ENCODE peak calls at places on chromosomes 5 and 9, in seven cellular contexts. One of them, this sample, is unnamed.

GRCh38 chr5:68350176-68350575 is 134.6 kb downstream of the PIK3R1 start:
- DNase-seq in NCI-H524: no peak
- DNase-seq in iris pigment epithelial cell: no peak
- DNase-seq in stimulated activated CD4-positive, alpha-beta T cell treated with anti-CD3 and anti-CD28 coated beads, Interleukin-12 subunit alpha, Interleukin-12 subunit beta, amount 100 ng/mL, for 4 hours: no peak
- DNase-seq in A549: no peak
- DNase-seq in epithelial cell of esophagus: peak
- DNase-seq in caudate nucleus: no peak
- DNase-seq in this sample: no peak

GRCh38 chr9:125538092-125538473 is 168.9 kb downstream of the MAPKAP1 start:
- DNase-seq in iris pigment epithelial cell: peak
- DNase-seq in epithelial cell of esophagus: peak
- DNase-seq in stimulated activated CD4-positive, alpha-beta T cell treated with anti-CD3 and anti-CD28 coated beads, Interleukin-12 subunit alpha, Interleukin-12 subunit beta, amount 100 ng/mL, for 4 hours: no peak
- DNase-seq in NCI-H524: no peak
- DNase-seq in A549: peak
- DNase-seq in caudate nucleus: no peak
- DNase-seq in this sample: peak

GRCh38 chr9:5364294-5364990 is 24.8 kb upstream of the RLN1 start:
- DNase-seq in NCI-H524: no peak
- DNase-seq in A549: no peak
- DNase-seq in stimulated activated CD4-positive, alpha-beta T cell treated with anti-CD3 and anti-CD28 coated beads, Interleukin-12 subunit alpha, Interleukin-12 subunit beta, amount 100 ng/mL, for 4 hours: no peak
- DNase-seq in iris pigment epithelial cell: peak
- DNase-seq in caudate nucleus: no peak
- DNase-seq in epithelial cell of esophagus: peak
- DNase-seq in this sample: peak

GRCh38 chr5:111582962-111583669 is 70.8 kb upstream of the STARD4 start:
- DNase-seq in caudate nucleus: no peak
- DNase-seq in stimulated activated CD4-positive, alpha-beta T cell treated with anti-CD3 and anti-CD28 coated beads, Interleukin-12 subunit alpha, Interleukin-12 subunit beta, amount 100 ng/mL, for 4 hours: no peak
- DNase-seq in NCI-H524: peak
- DNase-seq in iris pigment epithelial cell: peak
- DNase-seq in A549: no peak
- DNase-seq in epithelial cell of esophagus: peak
- DNase-seq in this sample: peak

GRCh38 chr9:114266969-114267368 is 55.9 kb upstream of the ORM1 start:
- DNase-seq in epithelial cell of esophagus: no peak
- DNase-seq in NCI-H524: no peak
- DNase-seq in caudate nucleus: no peak
- DNase-seq in iris pigment epithelial cell: peak
- DNase-seq in A549: no peak
- DNase-seq in stimulated activated CD4-positive, alpha-beta T cell treated with anti-CD3 and anti-CD28 coated beads, Interleukin-12 subunit alpha, Interleukin-12 subunit beta, amount 100 ng/mL, for 4 hours: no peak
- DNase-seq in this sample: no peak

GRCh38 chr5:106974256-106974655 is 696.5 kb downstream of the EFNA5 start:
- DNase-seq in iris pigment epithelial cell: no peak
- DNase-seq in stimulated activated CD4-positive, alpha-beta T cell treated with anti-CD3 and anti-CD28 coated beads, Interleukin-12 subunit alpha, Interleukin-12 subunit beta, amount 100 ng/mL, for 4 hours: no peak
- DNase-seq in A549: no peak
- DNase-seq in epithelial cell of esophagus: no peak
- DNase-seq in caudate nucleus: no peak
- DNase-seq in NCI-H524: peak
- DNase-seq in this sample: no peak

GRCh38 chr9:133506653-133507038 is 18.1 kb downstream of the MYMK start:
- DNase-seq in epithelial cell of esophagus: no peak
- DNase-seq in stimulated activated CD4-positive, alpha-beta T cell treated with anti-CD3 and anti-CD28 coated beads, Interleukin-12 subunit alpha, Interleukin-12 subunit beta, amount 100 ng/mL, for 4 hours: no peak
- DNase-seq in iris pigment epithelial cell: peak
- DNase-seq in A549: no peak
- DNase-seq in NCI-H524: no peak
- DNase-seq in caudate nucleus: no peak
- DNase-seq in this sample: peak

GRCh38 chr9:131020388-131020787 is 11.4 kb downstream of the LAMC3 start:
- DNase-seq in epithelial cell of esophagus: peak
- DNase-seq in A549: no peak
- DNase-seq in caudate nucleus: no peak
- DNase-seq in iris pigment epithelial cell: peak
- DNase-seq in stimulated activated CD4-positive, alpha-beta T cell treated with anti-CD3 and anti-CD28 coated beads, Interleukin-12 subunit alpha, Interleukin-12 subunit beta, amount 100 ng/mL, for 4 hours: no peak
- DNase-seq in NCI-H524: no peak
- DNase-seq in this sample: peak

GRCh38 chr5:169431386-169431785 is 130.4 kb upstream of the SLIT3 start:
- DNase-seq in caudate nucleus: no peak
- DNase-seq in epithelial cell of esophagus: peak
- DNase-seq in stimulated activated CD4-positive, alpha-beta T cell treated with anti-CD3 and anti-CD28 coated beads, Interleukin-12 subunit alpha, Interleukin-12 subunit beta, amount 100 ng/mL, for 4 hours: no peak
- DNase-seq in NCI-H524: no peak
- DNase-seq in iris pigment epithelial cell: peak
- DNase-seq in A549: peak
- DNase-seq in this sample: no peak

GRCh38 chr5:123875444-123876264 is 363.7 kb downstream of the CSNK1G3 start:
- DNase-seq in A549: no peak
- DNase-seq in iris pigment epithelial cell: no peak
- DNase-seq in stimulated activated CD4-positive, alpha-beta T cell treated with anti-CD3 and anti-CD28 coated beads, Interleukin-12 subunit alpha, Interleukin-12 subunit beta, amount 100 ng/mL, for 4 hours: no peak
- DNase-seq in caudate nucleus: peak
- DNase-seq in epithelial cell of esophagus: no peak
- DNase-seq in NCI-H524: no peak
- DNase-seq in this sample: peak

GRCh38 chr9:137626448-137626847 is 7.6 kb downstream of the EHMT1 start:
- DNase-seq in A549: no peak
- DNase-seq in iris pigment epithelial cell: no peak
- DNase-seq in caudate nucleus: no peak
- DNase-seq in stimulated activated CD4-positive, alpha-beta T cell treated with anti-CD3 and anti-CD28 coated beads, Interleukin-12 subunit alpha, Interleukin-12 subunit beta, amount 100 ng/mL, for 4 hours: no peak
- DNase-seq in NCI-H524: no peak
- DNase-seq in epithelial cell of esophagus: no peak
- DNase-seq in this sample: no peak

GRCh38 chr9:98811051-98811650 is 3.7 kb downstream of the GALNT12 start:
- DNase-seq in iris pigment epithelial cell: peak
- DNase-seq in A549: no peak
- DNase-seq in epithelial cell of esophagus: peak
- DNase-seq in stimulated activated CD4-positive, alpha-beta T cell treated with anti-CD3 and anti-CD28 coated beads, Interleukin-12 subunit alpha, Interleukin-12 subunit beta, amount 100 ng/mL, for 4 hours: no peak
- DNase-seq in caudate nucleus: no peak
- DNase-seq in NCI-H524: no peak
- DNase-seq in this sample: peak

GRCh38 chr5:157359350-157359910 is 93.5 kb downstream of the CYFIP2 start:
- DNase-seq in caudate nucleus: no peak
- DNase-seq in stimulated activated CD4-positive, alpha-beta T cell treated with anti-CD3 and anti-CD28 coated beads, Interleukin-12 subunit alpha, Interleukin-12 subunit beta, amount 100 ng/mL, for 4 hours: no peak
- DNase-seq in epithelial cell of esophagus: no peak
- DNase-seq in iris pigment epithelial cell: no peak
- DNase-seq in A549: no peak
- DNase-seq in NCI-H524: no peak
- DNase-seq in this sample: no peak

GRCh38 chr5:42951169-42951846 is 88.8 kb downstream of the ANXA2R start:
- DNase-seq in epithelial cell of esophagus: no peak
- DNase-seq in caudate nucleus: no peak
- DNase-seq in iris pigment epithelial cell: peak
- DNase-seq in NCI-H524: peak
- DNase-seq in A549: no peak
- DNase-seq in stimulated activated CD4-positive, alpha-beta T cell treated with anti-CD3 and anti-CD28 coated beads, Interleukin-12 subunit alpha, Interleukin-12 subunit beta, amount 100 ng/mL, for 4 hours: peak
- DNase-seq in this sample: no peak

GRCh38 chr9:91817493-91818225 is 132.4 kb downstream of the ROR2 start:
- DNase-seq in iris pigment epithelial cell: peak
- DNase-seq in caudate nucleus: no peak
- DNase-seq in stimulated activated CD4-positive, alpha-beta T cell treated with anti-CD3 and anti-CD28 coated beads, Interleukin-12 subunit alpha, Interleukin-12 subunit beta, amount 100 ng/mL, for 4 hours: no peak
- DNase-seq in NCI-H524: peak
- DNase-seq in epithelial cell of esophagus: no peak
- DNase-seq in A549: no peak
- DNase-seq in this sample: no peak

GRCh38 chr9:124511891-124512805 is 4.9 kb upstream of the NR5A1 start:
- DNase-seq in stimulated activated CD4-positive, alpha-beta T cell treated with anti-CD3 and anti-CD28 coated beads, Interleukin-12 subunit alpha, Interleukin-12 subunit beta, amount 100 ng/mL, for 4 hours: no peak
- DNase-seq in A549: no peak
- DNase-seq in caudate nucleus: no peak
- DNase-seq in epithelial cell of esophagus: no peak
- DNase-seq in iris pigment epithelial cell: no peak
- DNase-seq in NCI-H524: no peak
- DNase-seq in this sample: peak

GRCh38 chr9:571066-571465 is 270.4 kb upstream of the DMRT1 start:
- DNase-seq in NCI-H524: no peak
- DNase-seq in stimulated activated CD4-positive, alpha-beta T cell treated with anti-CD3 and anti-CD28 coated beads, Interleukin-12 subunit alpha, Interleukin-12 subunit beta, amount 100 ng/mL, for 4 hours: no peak
- DNase-seq in A549: no peak
- DNase-seq in caudate nucleus: peak
- DNase-seq in iris pigment epithelial cell: no peak
- DNase-seq in epithelial cell of esophagus: no peak
- DNase-seq in this sample: no peak

GRCh38 chr5:133884525-133885311 is 83.7 kb downstream of the C5orf15 start:
- DNase-seq in stimulated activated CD4-positive, alpha-beta T cell treated with anti-CD3 and anti-CD28 coated beads, Interleukin-12 subunit alpha, Interleukin-12 subunit beta, amount 100 ng/mL, for 4 hours: no peak
- DNase-seq in NCI-H524: no peak
- DNase-seq in iris pigment epithelial cell: no peak
- DNase-seq in caudate nucleus: no peak
- DNase-seq in A549: no peak
- DNase-seq in epithelial cell of esophagus: no peak
- DNase-seq in this sample: peak

GRCh38 chr5:100004969-100005368 is 530.2 kb upstream of the FAM174A start:
- DNase-seq in NCI-H524: no peak
- DNase-seq in caudate nucleus: no peak
- DNase-seq in A549: no peak
- DNase-seq in stimulated activated CD4-positive, alpha-beta T cell treated with anti-CD3 and anti-CD28 coated beads, Interleukin-12 subunit alpha, Interleukin-12 subunit beta, amount 100 ng/mL, for 4 hours: no peak
- DNase-seq in epithelial cell of esophagus: peak
- DNase-seq in iris pigment epithelial cell: no peak
- DNase-seq in this sample: no peak

GRCh38 chr9:99181206-99181605 is 40.5 kb downstream of the ALG2 start:
- DNase-seq in A549: no peak
- DNase-seq in NCI-H524: no peak
- DNase-seq in epithelial cell of esophagus: no peak
- DNase-seq in stimulated activated CD4-positive, alpha-beta T cell treated with anti-CD3 and anti-CD28 coated beads, Interleukin-12 subunit alpha, Interleukin-12 subunit beta, amount 100 ng/mL, for 4 hours: no peak
- DNase-seq in caudate nucleus: no peak
- DNase-seq in iris pigment epithelial cell: no peak
- DNase-seq in this sample: peak

GRCh38 chr5:40399349-40399748 is 280.4 kb upstream of the PTGER4 start:
- DNase-seq in iris pigment epithelial cell: peak
- DNase-seq in caudate nucleus: no peak
- DNase-seq in stimulated activated CD4-positive, alpha-beta T cell treated with anti-CD3 and anti-CD28 coated beads, Interleukin-12 subunit alpha, Interleukin-12 subunit beta, amount 100 ng/mL, for 4 hours: no peak
- DNase-seq in epithelial cell of esophagus: peak
- DNase-seq in A549: no peak
- DNase-seq in NCI-H524: no peak
- DNase-seq in this sample: no peak

GRCh38 chr5:31270396-31270795 is 76.9 kb downstream of the CDH6 start:
- DNase-seq in A549: no peak
- DNase-seq in epithelial cell of esophagus: peak
- DNase-seq in iris pigment epithelial cell: peak
- DNase-seq in stimulated activated CD4-positive, alpha-beta T cell treated with anti-CD3 and anti-CD28 coated beads, Interleukin-12 subunit alpha, Interleukin-12 subunit beta, amount 100 ng/mL, for 4 hours: no peak
- DNase-seq in NCI-H524: peak
- DNase-seq in caudate nucleus: no peak
- DNase-seq in this sample: peak

GRCh38 chr5:96714951-96715451 is 52.8 kb downstream of the CAST start:
- DNase-seq in iris pigment epithelial cell: peak
- DNase-seq in caudate nucleus: no peak
- DNase-seq in NCI-H524: no peak
- DNase-seq in A549: peak
- DNase-seq in epithelial cell of esophagus: peak
- DNase-seq in stimulated activated CD4-positive, alpha-beta T cell treated with anti-CD3 and anti-CD28 coated beads, Interleukin-12 subunit alpha, Interleukin-12 subunit beta, amount 100 ng/mL, for 4 hours: no peak
- DNase-seq in this sample: peak

GRCh38 chr5:67395790-67396418 is 199.3 kb upstream of the CD180 start:
- DNase-seq in caudate nucleus: peak
- DNase-seq in NCI-H524: no peak
- DNase-seq in iris pigment epithelial cell: no peak
- DNase-seq in A549: no peak
- DNase-seq in epithelial cell of esophagus: no peak
- DNase-seq in stimulated activated CD4-positive, alpha-beta T cell treated with anti-CD3 and anti-CD28 coated beads, Interleukin-12 subunit alpha, Interleukin-12 subunit beta, amount 100 ng/mL, for 4 hours: no peak
- DNase-seq in this sample: peak

This sample was measured in cardiac muscle cell.